ENCODE peak calls at places on chromosomes 1 and 21, in five cellular contexts. K is left ventricle myocardium inferior, U is ovary, V is prostate gland, Y is pons. W is an unnamed sample.

GRCh38 chr21:30395731-30396130 is at the start of gene KRTAP13-1:
- DNase-seq in K (no peak), U (no peak), V (no peak), Y (no peak), W (no peak)

GRCh38 chr1:24903955-24904730 is 25.9 kb downstream of the RUNX3 start:
- DNase-seq in K (no peak), U (peak), V (no peak), Y (no peak), W (no peak)

GRCh38 chr1:35725591-35725990 is 6.9 kb upstream of the C1orf216 start:
- DNase-seq in K (no peak), U (no peak), V (no peak), Y (peak), W (no peak)

GRCh38 chr1:31871703-31872102 is 55.9 kb upstream of the SPOCD1 start:
- DNase-seq in K (no peak), U (no peak), V (no peak), Y (no peak), W (no peak)

GRCh38 chr21:46482225-46482845 is 23.6 kb downstream of the DIP2A start:
- DNase-seq in K (no peak), U (no peak), V (no peak), Y (no peak), W (no peak)

GRCh38 chr1:47656719-47657685 is 219.2 kb downstream of the FOXD2 start:
- DNase-seq in K (peak), U (no peak), V (no peak), Y (peak), W (no peak)

GRCh38 chr1:42340898-42341297 is 5.9 kb upstream of the FOXJ3 start:
- DNase-seq in K (no peak), U (no peak), V (no peak), Y (peak), W (no peak)

GRCh38 chr1:207454046-207454964 is at the start of gene CR2:
- DNase-seq in K (peak), U (peak), V (peak), Y (no peak), W (peak)

GRCh38 chr1:13790290-13791035 is 90.5 kb downstream of the PRDM2 start:
- DNase-seq in K (no peak), U (no peak), V (no peak), Y (no peak), W (no peak)

GRCh38 chr1:221809101-221810029 is 67.5 kb upstream of the DUSP10 start:
- DNase-seq in K (no peak), U (no peak), V (no peak), Y (no peak), W (no peak)

GRCh38 chr21:33374080-33374873 is 28.9 kb upstream of the IFNGR2 start:
- DNase-seq in K (peak), U (peak), V (peak), Y (peak), W (peak)

GRCh38 chr1:26387447-26387846 is 14.9 kb upstream of the ZNF683 start:
- DNase-seq in K (no peak), U (no peak), V (no peak), Y (no peak), W (no peak)

GRCh38 chr1:234932106-234932505 is 196.5 kb downstream of the TOMM20 start:
- DNase-seq in K (no peak), U (no peak), V (no peak), Y (no peak), W (no peak)

GRCh38 chr21:18987515-18988026 is 584.0 kb upstream of the TMPRSS15 start:
- DNase-seq in K (no peak), U (no peak), V (no peak), Y (no peak), W (no peak)

GRCh38 chr1:64962447-64962846 is 3.9 kb downstream of the JAK1 start:
- DNase-seq in K (no peak), U (no peak), V (no peak), Y (no peak), W (peak)

GRCh38 chr1:155050560-155051341 is at the start of gene ADAM15:
- DNase-seq in K (peak), U (peak), V (peak), Y (peak), W (peak)

GRCh38 chr1:91501527-91501859 is 842 bp downstream of the CDC7 start:
- DNase-seq in K (no peak), U (no peak), V (no peak), Y (no peak), W (no peak)

GRCh38 chr1:230426246-230427101 is at the start of gene PGBD5:
- DNase-seq in K (peak), U (peak), V (peak), Y (peak), W (peak)

GRCh38 chr1:207172321-207172720 is 68.3 kb downstream of the C4BPA start:
- DNase-seq in K (no peak), U (no peak), V (no peak), Y (no peak), W (no peak)